ENCODE peak calls at places on chromosomes 7 and 10, in nine cellular contexts. U, M, X, K, J, R, F, V and H are unnamed samples.

GRCh38 chr10:43126759-43127424 is 11.4 kb upstream of the CSGALNACT2 start:
- DNase-seq in U (peak; percentile 77), F (no peak), V (peak; percentile 11), K (no peak), M (no peak), J (no peak), R (no peak), X (no peak), H (no peak)

GRCh38 chr7:25804154-25804553 is 347.8 kb upstream of the NFE2L3 start:
- DNase-seq in M (no peak), X (no peak), U (no peak), K (no peak), J (no peak), V (no peak), R (peak; percentile 24), F (no peak), H (no peak)

GRCh38 chr7:82471351-82472020 is 27.9 kb upstream of the CACNA2D1 start:
- DNase-seq in J (no peak), X (no peak), K (no peak), V (no peak), F (no peak), M (no peak), R (no peak), U (no peak), H (no peak)

GRCh38 chr7:121416533-121416932 is 20.4 kb upstream of the FAM3C start:
- DNase-seq in K (no peak), V (no peak), R (no peak), X (no peak), U (no peak), M (no peak), J (no peak), F (no peak), H (no peak)

GRCh38 chr10:68105820-68106219 is 3.5 kb upstream of the MYPN start:
- DNase-seq in M (peak; percentile 17), R (no peak), F (peak; percentile 25), X (no peak), K (peak; percentile 19), J (peak; percentile 64), U (no peak), V (no peak), H (peak; percentile 75)

GRCh38 chr7:17333227-17333626 is 34.8 kb downstream of the AHR start:
- DNase-seq in J (no peak), K (peak; percentile 52), V (no peak), X (no peak), U (no peak), R (no peak), M (no peak), F (no peak), H (no peak)

GRCh38 chr7:12643001-12643400 is 44.4 kb upstream of the ARL4A start:
- DNase-seq in K (peak; percentile 20), R (no peak), J (no peak), V (no peak), U (no peak), M (no peak), F (no peak), X (no peak), H (peak; percentile 49)

GRCh38 chr7:95730493-95731280 is 41.7 kb upstream of the DYNC1I1 start:
- DNase-seq in V (no peak), J (no peak), M (no peak), R (no peak), U (no peak), K (no peak), F (no peak), X (no peak), H (no peak)

GRCh38 chr10:27426948-27427467 is 77.1 kb upstream of the RAB18 start:
- DNase-seq in U (no peak), J (no peak), K (no peak), F (no peak), X (no peak), R (no peak), V (no peak), M (no peak), H (no peak)

GRCh38 chr7:27235387-27236052 is 7.1 kb upstream of the EVX1 start:
- DNase-seq in U (no peak), J (no peak), V (no peak), F (peak; percentile 21), X (peak; percentile 30), R (peak; percentile 77), K (no peak), M (peak; percentile 34), H (peak; percentile 61)

GRCh38 chr7:34539003-34539402 is 119.0 kb upstream of the NPSR1 start:
- DNase-seq in K (no peak), F (no peak), J (no peak), U (no peak), M (no peak), X (no peak), R (no peak), V (no peak), H (no peak)

GRCh38 chr10:33116293-33116697 is 158.3 kb upstream of the ITGB1 start:
- DNase-seq in J (no peak), V (no peak), X (peak; percentile 34), K (peak; percentile 45), U (no peak), M (peak; percentile 81), R (no peak), F (peak; percentile 66), H (peak; percentile 57)

GRCh38 chr10:68871105-68871711 is 29.9 kb upstream of the DDX50 start:
- DNase-seq in U (no peak), F (peak; percentile 45), V (no peak), J (no peak), R (no peak), K (peak; percentile 73), X (peak; percentile 34), M (peak; percentile 49), H (peak; percentile 15)

GRCh38 chr7:92722541-92722940 is 113.8 kb downstream of the CDK6 start:
- DNase-seq in R (no peak), U (no peak), J (no peak), K (no peak), X (no peak), V (no peak), M (no peak), F (no peak), H (no peak)

GRCh38 chr10:1420663-1421362 is 316.5 kb downstream of the ADARB2 start:
- DNase-seq in K (no peak), M (no peak), J (no peak), R (peak; percentile 66), U (peak; percentile 91), F (no peak), V (peak; percentile 23), X (peak; percentile 74), H (no peak)

GRCh38 chr10:18472977-18473376 is 178.4 kb downstream of the NSUN6 start:
- DNase-seq in R (no peak), U (no peak), X (peak; percentile 32), M (no peak), F (no peak), K (no peak), V (no peak), J (no peak), H (no peak)

GRCh38 chr10:122780391-122780790 is 65.3 kb downstream of the CUZD1 start:
- DNase-seq in X (no peak), M (no peak), R (no peak), K (peak; percentile 24), V (no peak), U (no peak), J (no peak), F (peak; percentile 8), H (no peak)

GRCh38 chr10:120394446-120394845 is 62.6 kb upstream of the PLPP4 start:
- DNase-seq in V (no peak), U (no peak), J (no peak), R (no peak), K (no peak), X (no peak), F (peak; percentile 9), M (no peak), H (no peak)

GRCh38 chr7:73721237-73721848 is 1.9 kb upstream of the STX1A start:
- DNase-seq in F (no peak), R (peak; percentile 87), M (peak; percentile 64), K (no peak), X (no peak), J (no peak), V (no peak), U (no peak), H (peak; percentile 45)

GRCh38 chr7:43658718-43659548 is 70.4 kb downstream of the COA1 start:
- DNase-seq in X (no peak), F (peak; percentile 84), U (no peak), M (peak; percentile 80), K (peak; percentile 92), R (no peak), J (peak; percentile 88), V (no peak), H (peak; percentile 82)

GRCh38 chr10:105868935-105869334 is 1227.8 kb downstream of the SORCS3 start:
- DNase-seq in J (no peak), R (no peak), K (no peak), M (no peak), V (no peak), U (no peak), F (no peak), X (no peak), H (no peak)

GRCh38 chr7:122316467-122317394 is 12.2 kb upstream of the FEZF1 start:
- DNase-seq in U (no peak), J (no peak), M (no peak), K (no peak), V (no peak), R (no peak), X (no peak), F (no peak), H (no peak)

GRCh38 chr7:136496526-136496925 is 371.9 kb upstream of the CHRM2 start:
- DNase-seq in V (no peak), X (no peak), K (no peak), M (no peak), U (no peak), R (no peak), J (no peak), F (no peak), H (no peak)

GRCh38 chr10:123991622-123992570 is 100.3 kb upstream of the CPXM2 start:
- DNase-seq in F (no peak), X (no peak), J (no peak), R (no peak), U (no peak), M (peak; percentile 22), K (no peak), V (no peak), H (peak; percentile 42)
- H3K4me3 ChIP-seq in F (no peak overlapping the region), X (no peak overlapping the region), J (peak overlapping the region; percentile 6), R (no peak overlapping the region), U (no peak overlapping the region), M (no peak overlapping the region), K (no peak overlapping the region), V (no peak overlapping the region), H (no peak overlapping the region)

GRCh38 chr10:113051456-113051855 is 101.4 kb downstream of the TCF7L2 start:
- DNase-seq in V (no peak), F (no peak), X (no peak), M (no peak), R (no peak), K (peak; percentile 34), U (no peak), J (no peak), H (no peak)
- TF ChIP-seq CTCF in V (no peak), F (no peak), X (no peak), M (no peak), R (no peak), K (no peak), U (no peak), J (no peak), H (no peak)

GRCh38 chr7:141906285-141906684 is 9.9 kb upstream of the OR9A4 start:
- DNase-seq in V (no peak), K (no peak), X (no peak), R (no peak), F (no peak), J (no peak), M (no peak), U (no peak), H (no peak)
- H3K4me3 ChIP-seq in V (no peak overlapping the region), K (no peak overlapping the region), X (no peak overlapping the region), R (no peak overlapping the region), F (no peak overlapping the region), J (no peak overlapping the region), M (no peak overlapping the region), U (no peak overlapping the region), H (no peak overlapping the region)

GRCh38 chr7:114548576-114548975 is 134.0 kb downstream of the FOXP2 start:
- DNase-seq in R (no peak), M (peak; percentile 10), K (peak; percentile 51), U (no peak), J (no peak), V (no peak), X (no peak), F (peak; percentile 8), H (no peak)
- TF ChIP-seq CTCF in R (no peak), M (no peak), K (no peak), U (no peak), J (no peak), V (no peak), X (no peak), F (no peak), H (no peak)